ENCODE peak calls at places on chromosomes 2 and 18, in six cellular contexts. P, W, C, U, X and G are unnamed samples.

GRCh38 chr2:8457092-8457481 is 224.8 kb upstream of the ID2 start:
- DNase-seq in P (no peak), W (no peak), C (no peak), U (peak), X (no peak), G (peak)

GRCh38 chr18:55830490-55830889 is 242.5 kb upstream of the TCF4 start:
- DNase-seq in P (no peak), W (no peak), C (no peak), U (no peak), X (no peak), G (no peak)

GRCh38 chr18:361941-362913 is 94.4 kb upstream of the THOC1 start:
- DNase-seq in P (peak), W (no peak), C (peak), U (no peak), X (no peak), G (peak)

GRCh38 chr2:176110975-176111663 is 4.0 kb downstream of the HOXD11 start:
- DNase-seq in P (no peak), W (no peak), C (peak), U (no peak), X (peak), G (peak)

GRCh38 chr18:61842146-61842545 is 50.7 kb downstream of the RNF152 start:
- DNase-seq in P (no peak), W (no peak), C (no peak), U (no peak), X (no peak), G (no peak)

GRCh38 chr18:58105908-58106673 is 62.1 kb downstream of the NEDD4L start:
- DNase-seq in P (no peak), W (peak), C (no peak), U (no peak), X (no peak), G (peak)

GRCh38 chr2:25301453-25302352 is 40.0 kb downstream of the DNMT3A start:
- DNase-seq in P (no peak), W (no peak), C (no peak), U (no peak), X (no peak), G (peak)

GRCh38 chr2:141055526-141055925 is 1075.3 kb downstream of the LRP1B start:
- DNase-seq in P (no peak), W (no peak), C (no peak), U (no peak), X (no peak), G (no peak)

GRCh38 chr2:152098033-152098797 is 629 bp downstream of the CACNB4 start:
- DNase-seq in P (no peak), W (no peak), C (peak), U (no peak), X (peak), G (no peak)

GRCh38 chr18:62554083-62554815 is 31.4 kb downstream of the ZCCHC2 start:
- DNase-seq in P (no peak), W (no peak), C (no peak), U (no peak), X (no peak), G (no peak)

GRCh38 chr2:172038604-172039003 is 38.9 kb downstream of the METAP1D start:
- DNase-seq in P (no peak), W (no peak), C (no peak), U (no peak), X (peak), G (no peak)

GRCh38 chr2:71552356-71552755 is 99.0 kb downstream of the DYSF start:
- DNase-seq in P (no peak), W (no peak), C (no peak), U (no peak), X (no peak), G (no peak)

GRCh38 chr2:67451086-67451832 is 54.1 kb downstream of the ETAA1 start:
- DNase-seq in P (peak), W (peak), C (no peak), U (no peak), X (peak), G (no peak)

GRCh38 chr2:119691189-119691588 is 12.2 kb downstream of the TMEM177 start:
- DNase-seq in P (no peak), W (no peak), C (no peak), U (no peak), X (no peak), G (no peak)

GRCh38 chr2:182117203-182117602 is 131.6 kb downstream of the PPP1R1C start:
- DNase-seq in P (no peak), W (no peak), C (no peak), U (no peak), X (no peak), G (no peak)

GRCh38 chr2:239710953-239711861 is 310.4 kb upstream of the HDAC4 start:
- DNase-seq in P (no peak), W (no peak), C (no peak), U (no peak), X (no peak), G (no peak)

GRCh38 chr18:77862358-77862757 is 612.7 kb downstream of the GALR1 start:
- DNase-seq in P (no peak), W (no peak), C (no peak), U (no peak), X (no peak), G (no peak)

GRCh38 chr2:234355798-234356365 is 141.0 kb downstream of the ARL4C start:
- DNase-seq in P (no peak), W (no peak), C (no peak), U (no peak), X (no peak), G (no peak)